ENCODE peak calls at places on chromosomes 1 and 21, in seven cellular contexts. A, B, I, X, L, H and M are unnamed samples.

GRCh38 chr1:115408489-115409002 is 70.5 kb upstream of the NGF start:
- DNase-seq in I (no peak), L (peak), B (no peak), H (no peak), X (no peak), A (no peak), M (no peak)

GRCh38 chr1:27145934-27146354 is 9.0 kb downstream of the SLC9A1 start:
- DNase-seq in H (no peak), L (no peak), I (peak), B (no peak), A (peak), X (no peak), M (no peak)

GRCh38 chr21:41611966-41612606 is 104.1 kb upstream of the TMPRSS2 start:
- DNase-seq in B (no peak), A (peak), I (no peak), H (no peak), L (no peak), X (no peak), M (no peak)

GRCh38 chr1:51482881-51483280 is 36.2 kb downstream of the EPS15 start:
- DNase-seq in I (no peak), B (no peak), A (no peak), X (no peak), L (no peak), H (no peak), M (no peak)

GRCh38 chr1:7922301-7922700 is 18.3 kb downstream of the TNFRSF9 start:
- DNase-seq in A (no peak), X (no peak), B (no peak), I (peak), L (no peak), H (no peak), M (peak)

GRCh38 chr1:47785561-47786271 is 211.5 kb downstream of the TRABD2B start:
- DNase-seq in L (no peak), I (no peak), B (no peak), A (peak), X (no peak), H (no peak), M (peak)

GRCh38 chr21:42120056-42120903 is 49.2 kb downstream of the UMODL1 start:
- DNase-seq in X (no peak), A (peak), H (no peak), I (no peak), B (no peak), L (no peak), M (no peak)

GRCh38 chr1:20383631-20384030 is 93.0 kb downstream of the VWA5B1 start:
- DNase-seq in H (no peak), X (no peak), L (no peak), I (no peak), B (no peak), A (no peak), M (no peak)

GRCh38 chr1:35838693-35839245 is 31.0 kb downstream of the AGO4 start:
- DNase-seq in A (no peak), X (no peak), L (no peak), H (no peak), I (no peak), B (no peak), M (no peak)

GRCh38 chr1:214708321-214708960 is 105.4 kb downstream of the CENPF start:
- DNase-seq in H (no peak), B (no peak), A (no peak), I (no peak), X (no peak), L (no peak), M (no peak)

GRCh38 chr1:116904791-116905320 is 4.9 kb upstream of the PTGFRN start:
- DNase-seq in B (no peak), I (no peak), X (no peak), A (no peak), L (no peak), H (no peak), M (no peak)

GRCh38 chr1:86150553-86151055 is 6.0 kb downstream of the COL24A1 start:
- DNase-seq in X (no peak), B (no peak), H (no peak), A (no peak), I (peak), L (no peak), M (no peak)

GRCh38 chr1:8358897-8359616 is 41.1 kb downstream of the SLC45A1 start:
- DNase-seq in A (peak), B (no peak), H (no peak), L (no peak), I (no peak), X (no peak), M (no peak)

GRCh38 chr1:167440345-167440744 is 78.0 kb downstream of the CD247 start:
- DNase-seq in A (no peak), B (no peak), I (no peak), X (no peak), H (no peak), L (no peak), M (no peak)

GRCh38 chr1:21355956-21356355 is 65.7 kb upstream of the ECE1 start:
- DNase-seq in B (no peak), I (no peak), A (no peak), L (no peak), X (no peak), H (no peak), M (no peak)

GRCh38 chr21:42062543-42063022 is 8.5 kb upstream of the UMODL1 start:
- DNase-seq in X (no peak), L (no peak), A (no peak), I (no peak), H (peak), B (no peak), M (no peak)

GRCh38 chr1:239337776-239338435 is 48.5 kb upstream of the CHRM3 start:
- DNase-seq in X (no peak), B (no peak), I (no peak), A (no peak), H (no peak), L (no peak), M (no peak)